ENCODE peak calls at places on chromosome 12, in four cellular contexts. One of them, this sample, is unnamed.

GRCh38 chr12:120466560-120467315 is 2.8 kb downstream of the SRSF9 start:
- DNase-seq in fibroblast of lung: peak
- DNase-seq in neuronal stem cell: no peak
- DNase-seq in IMR-90: peak
- DNase-seq in this sample: peak

GRCh38 chr12:104933778-104934177 is 24.3 kb downstream of the SLC41A2 start:
- DNase-seq in fibroblast of lung: no peak
- DNase-seq in neuronal stem cell: no peak
- DNase-seq in IMR-90: no peak
- DNase-seq in this sample: no peak

GRCh38 chr12:96578526-96579125 is 89.2 kb downstream of the CFAP54 start:
- DNase-seq in fibroblast of lung: peak
- DNase-seq in neuronal stem cell: peak
- DNase-seq in IMR-90: peak
- DNase-seq in this sample: peak

GRCh38 chr12:125312471-125312870 is 247.2 kb downstream of the AACS start:
- DNase-seq in fibroblast of lung: no peak
- DNase-seq in neuronal stem cell: no peak
- DNase-seq in IMR-90: no peak
- DNase-seq in this sample: no peak

GRCh38 chr12:63034601-63035000 is 99.7 kb upstream of the PPM1H start:
- DNase-seq in fibroblast of lung: no peak
- DNase-seq in neuronal stem cell: no peak
- DNase-seq in IMR-90: no peak
- DNase-seq in this sample: no peak

GRCh38 chr12:6775185-6775770 is 3.0 kb downstream of the LAG3 start:
- DNase-seq in fibroblast of lung: no peak
- DNase-seq in neuronal stem cell: no peak
- DNase-seq in IMR-90: no peak
- DNase-seq in this sample: no peak

GRCh38 chr12:84912191-84913142 is at the start of gene SLC6A15:
- DNase-seq in fibroblast of lung: peak
- DNase-seq in neuronal stem cell: peak
- DNase-seq in IMR-90: peak
- DNase-seq in this sample: peak

GRCh38 chr12:80268924-80269749 is 169.8 kb downstream of the OTOGL start:
- DNase-seq in fibroblast of lung: peak
- DNase-seq in neuronal stem cell: no peak
- DNase-seq in IMR-90: peak
- DNase-seq in this sample: no peak

GRCh38 chr12:54017845-54018607 is 9.2 kb downstream of the HOXC8 start:
- DNase-seq in fibroblast of lung: no peak
- DNase-seq in neuronal stem cell: no peak
- DNase-seq in IMR-90: peak
- DNase-seq in this sample: peak

GRCh38 chr12:99009654-99010296 is 364.7 kb downstream of the APAF1 start:
- DNase-seq in fibroblast of lung: peak
- DNase-seq in neuronal stem cell: no peak
- DNase-seq in IMR-90: no peak
- DNase-seq in this sample: no peak

GRCh38 chr12:22728989-22729388 is 104.0 kb downstream of the ETNK1 start:
- DNase-seq in fibroblast of lung: peak
- DNase-seq in neuronal stem cell: no peak
- DNase-seq in IMR-90: no peak
- DNase-seq in this sample: no peak

GRCh38 chr12:126069549-126070165 is 1004.4 kb downstream of the AACS start:
- DNase-seq in fibroblast of lung: peak
- DNase-seq in neuronal stem cell: peak
- DNase-seq in IMR-90: peak
- DNase-seq in this sample: peak

GRCh38 chr12:97301576-97301975 is 161.0 kb upstream of the RMST start:
- DNase-seq in fibroblast of lung: no peak
- DNase-seq in neuronal stem cell: no peak
- DNase-seq in IMR-90: no peak
- DNase-seq in this sample: no peak

GRCh38 chr12:77167801-77168200 is 102.4 kb upstream of the E2F7 start:
- DNase-seq in fibroblast of lung: peak
- DNase-seq in neuronal stem cell: no peak
- DNase-seq in IMR-90: no peak
- DNase-seq in this sample: no peak

GRCh38 chr12:124457287-124458219 is 109.9 kb downstream of the NCOR2 start:
- DNase-seq in fibroblast of lung: peak
- DNase-seq in neuronal stem cell: no peak
- DNase-seq in IMR-90: peak
- DNase-seq in this sample: no peak

GRCh38 chr12:55972906-55973597 is 826 bp upstream of the RAB5B start:
- DNase-seq in fibroblast of lung: peak
- DNase-seq in neuronal stem cell: no peak
- DNase-seq in IMR-90: peak
- DNase-seq in this sample: no peak

GRCh38 chr12:16362550-16362949 is 15.1 kb downstream of the MGST1 start:
- DNase-seq in fibroblast of lung: no peak
- DNase-seq in neuronal stem cell: no peak
- DNase-seq in IMR-90: no peak
- DNase-seq in this sample: no peak

GRCh38 chr12:5796171-5797091 is 148.6 kb downstream of the ANO2 start:
- DNase-seq in fibroblast of lung: no peak
- DNase-seq in neuronal stem cell: peak
- DNase-seq in IMR-90: peak
- DNase-seq in this sample: peak

GRCh38 chr12:123941000-123941399 is 31.6 kb downstream of the CCDC92 start:
- DNase-seq in fibroblast of lung: no peak
- DNase-seq in neuronal stem cell: no peak
- DNase-seq in IMR-90: no peak
- DNase-seq in this sample: no peak

GRCh38 chr12:126084480-126084879 is 1019.2 kb downstream of the AACS start:
- DNase-seq in fibroblast of lung: peak
- DNase-seq in neuronal stem cell: no peak
- DNase-seq in IMR-90: no peak
- DNase-seq in this sample: no peak

GRCh38 chr12:46101121-46101869 is 110.9 kb upstream of the SCAF11 start:
- DNase-seq in fibroblast of lung: peak
- DNase-seq in neuronal stem cell: no peak
- DNase-seq in IMR-90: no peak
- DNase-seq in this sample: no peak

GRCh38 chr12:62785941-62786559 is 148.9 kb downstream of the PPM1H start:
- DNase-seq in fibroblast of lung: peak
- DNase-seq in neuronal stem cell: no peak
- DNase-seq in IMR-90: peak
- DNase-seq in this sample: no peak

GRCh38 chr12:76922821-76923315 is 44.0 kb upstream of the CSRP2 start:
- DNase-seq in fibroblast of lung: no peak
- DNase-seq in neuronal stem cell: no peak
- DNase-seq in IMR-90: peak
- DNase-seq in this sample: no peak

GRCh38 chr12:104459556-104459909 is 2.8 kb downstream of the CHST11 start:
- DNase-seq in fibroblast of lung: no peak
- DNase-seq in neuronal stem cell: no peak
- DNase-seq in IMR-90: no peak
- DNase-seq in this sample: no peak

GRCh38 chr12:130934753-130935152 is 19.0 kb upstream of the ADGRD1 start:
- DNase-seq in fibroblast of lung: no peak
- DNase-seq in neuronal stem cell: no peak
- DNase-seq in IMR-90: no peak
- DNase-seq in this sample: no peak
- H3K9ac ChIP-seq in fibroblast of lung: no peak
- H3K9ac ChIP-seq in neuronal stem cell: no peak
- H3K9ac ChIP-seq in IMR-90: no peak
- H3K9ac ChIP-seq in this sample: no peak

GRCh38 chr12:57614178-57614947 is 3.1 kb downstream of the ARHGEF25 start:
- DNase-seq in fibroblast of lung: no peak
- DNase-seq in neuronal stem cell: no peak
- DNase-seq in IMR-90: peak
- DNase-seq in this sample: peak

GRCh38 chr12:57611116-57611809 is at the start of gene ARHGEF25:
- DNase-seq in fibroblast of lung: peak
- DNase-seq in neuronal stem cell: peak
- DNase-seq in IMR-90: peak
- DNase-seq in this sample: peak

GRCh38 chr12:57611810-57612710 is 825 bp downstream of the ARHGEF25 start:
- DNase-seq in fibroblast of lung: no peak
- DNase-seq in neuronal stem cell: no peak
- DNase-seq in IMR-90: no peak
- DNase-seq in this sample: peak

GRCh38 chr12:57613427-57614109 is 2.3 kb downstream of the ARHGEF25 start:
- DNase-seq in fibroblast of lung: no peak
- DNase-seq in neuronal stem cell: no peak
- DNase-seq in IMR-90: no peak
- DNase-seq in this sample: no peak

GRCh38 chr12:57612711-57613426 is 1.6 kb downstream of the ARHGEF25 start:
- DNase-seq in fibroblast of lung: no peak
- DNase-seq in neuronal stem cell: no peak
- DNase-seq in IMR-90: no peak
- DNase-seq in this sample: no peak
- H3K9ac ChIP-seq in fibroblast of lung: no peak
- H3K9ac ChIP-seq in neuronal stem cell: no peak
- H3K9ac ChIP-seq in IMR-90: no peak
- H3K9ac ChIP-seq in this sample: no peak

GRCh38 chr12:121535150-121536057 is 45.4 kb downstream of the KDM2B start:
- DNase-seq in fibroblast of lung: no peak
- DNase-seq in neuronal stem cell: no peak
- DNase-seq in IMR-90: no peak
- DNase-seq in this sample: no peak

GRCh38 chr12:121531356-121531750 is 49.5 kb downstream of the KDM2B start:
- DNase-seq in fibroblast of lung: no peak
- DNase-seq in neuronal stem cell: no peak
- DNase-seq in IMR-90: no peak
- DNase-seq in this sample: no peak

GRCh38 chr12:121534495-121535148 is 46.2 kb downstream of the KDM2B start:
- DNase-seq in fibroblast of lung: no peak
- DNase-seq in neuronal stem cell: no peak
- DNase-seq in IMR-90: no peak
- DNase-seq in this sample: no peak

GRCh38 chr12:121532503-121533390 is 48.1 kb downstream of the KDM2B start:
- DNase-seq in fibroblast of lung: peak
- DNase-seq in neuronal stem cell: no peak
- DNase-seq in IMR-90: peak
- DNase-seq in this sample: no peak

GRCh38 chr12:121533391-121534090 is 47.3 kb downstream of the KDM2B start:
- DNase-seq in fibroblast of lung: no peak
- DNase-seq in neuronal stem cell: no peak
- DNase-seq in IMR-90: no peak
- DNase-seq in this sample: no peak
- H3K9ac ChIP-seq in fibroblast of lung: no peak
- H3K9ac ChIP-seq in neuronal stem cell: no peak
- H3K9ac ChIP-seq in IMR-90: peak
- H3K9ac ChIP-seq in this sample: no peak

GRCh38 chr12:114680498-114681148 is 3.4 kb downstream of the TBX3 start:
- DNase-seq in fibroblast of lung: no peak
- DNase-seq in neuronal stem cell: no peak
- DNase-seq in IMR-90: no peak
- DNase-seq in this sample: no peak
- H3K9ac ChIP-seq in fibroblast of lung: peak
- H3K9ac ChIP-seq in neuronal stem cell: no peak
- H3K9ac ChIP-seq in IMR-90: peak
- H3K9ac ChIP-seq in this sample: peak

GRCh38 chr12:89948266-89949175 is 239.9 kb upstream of the ATP2B1 start:
- DNase-seq in fibroblast of lung: peak
- DNase-seq in neuronal stem cell: no peak
- DNase-seq in IMR-90: no peak
- DNase-seq in this sample: no peak
- H3K9ac ChIP-seq in fibroblast of lung: no peak
- H3K9ac ChIP-seq in neuronal stem cell: no peak
- H3K9ac ChIP-seq in IMR-90: no peak
- H3K9ac ChIP-seq in this sample: peak

DNA sequence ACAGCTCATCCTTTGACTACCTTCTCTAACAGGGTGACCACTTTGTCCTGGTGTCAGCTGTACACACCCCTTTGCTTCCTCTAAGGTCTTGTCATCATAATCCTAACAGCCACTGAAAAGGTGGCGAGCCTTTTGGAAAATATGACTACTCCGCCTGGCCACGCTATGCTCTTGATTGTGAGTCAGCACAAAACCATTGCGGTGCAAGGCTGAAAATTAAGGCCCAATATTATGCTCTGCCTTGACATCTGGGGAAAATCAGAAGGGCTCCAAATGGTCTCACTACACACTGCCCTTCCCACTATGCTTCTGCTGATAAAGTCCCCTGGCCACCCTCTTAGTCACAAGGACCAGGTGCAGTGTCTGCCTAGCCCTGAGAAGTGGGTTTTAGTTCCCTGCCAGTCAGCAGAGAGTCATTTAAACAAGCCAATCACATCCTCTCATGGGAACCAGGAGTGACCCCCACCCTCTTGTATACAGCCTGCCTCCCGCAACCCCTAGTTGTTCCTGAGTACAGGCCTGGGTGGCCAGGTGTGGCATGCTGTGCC is 34.3 kb downstream of the FGD6 start:
- DNase-seq in fibroblast of lung: peak
- DNase-seq in neuronal stem cell: no peak
- DNase-seq in IMR-90: peak
- DNase-seq in this sample: no peak
- H3K9ac ChIP-seq in fibroblast of lung: no peak
- H3K9ac ChIP-seq in neuronal stem cell: no peak
- H3K9ac ChIP-seq in IMR-90: no peak
- H3K9ac ChIP-seq in this sample: no peak

DNA sequence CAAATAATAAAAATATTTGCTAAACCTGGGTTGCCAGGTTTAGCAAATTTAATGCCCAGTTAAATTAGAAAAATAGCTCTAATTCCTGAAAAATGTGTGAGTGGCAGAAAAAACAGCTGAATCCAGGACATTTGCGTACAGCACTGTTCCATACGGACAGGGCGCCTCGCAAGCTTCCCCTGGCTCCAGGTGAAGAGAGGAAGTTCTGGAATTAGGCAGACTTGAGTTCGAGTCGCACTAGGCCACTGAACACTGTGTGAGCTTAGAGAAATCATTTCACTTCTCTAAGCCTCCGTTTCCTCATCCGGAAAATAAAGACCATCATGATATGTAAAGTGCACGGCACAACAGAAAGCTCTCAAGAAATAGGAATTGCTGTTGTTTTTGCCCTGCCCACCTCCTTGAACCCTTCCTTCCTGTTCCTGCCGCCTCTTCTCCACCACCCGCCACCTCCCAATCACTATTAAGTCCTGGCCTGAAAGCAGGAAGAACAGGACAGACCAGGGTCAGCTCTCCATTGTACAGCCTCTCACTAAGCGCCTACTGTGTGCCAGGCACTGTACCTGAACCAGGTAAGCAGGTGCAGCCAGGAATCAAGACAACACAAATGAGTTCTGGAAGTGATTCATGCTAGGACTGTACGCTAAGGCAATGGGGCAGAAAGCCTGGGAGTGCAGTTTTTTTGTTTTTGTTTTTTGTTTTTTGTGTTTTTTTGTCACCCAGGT is 763 bp upstream of the PHETA1 start:
- DNase-seq in fibroblast of lung: no peak
- DNase-seq in neuronal stem cell: no peak
- DNase-seq in IMR-90: no peak
- DNase-seq in this sample: no peak
- H3K9ac ChIP-seq in fibroblast of lung: no peak
- H3K9ac ChIP-seq in neuronal stem cell: no peak
- H3K9ac ChIP-seq in IMR-90: peak
- H3K9ac ChIP-seq in this sample: peak

This sample was measured in SK-N-SH.